ENCODE peak calls at places on chromosomes 13 and 19, in ten cellular contexts. X, E, J, F, P, T, A, C, V and L are unnamed samples. For H3K4me1, the result is how much of the 10 kb centered on the place peaks cover.

GRCh38 chr19:58305932-58306323 is 751 bp downstream of the ERVK3-1 start:
- DNase-seq in E (peak), X (no peak), A (no peak), V (no peak), J (no peak), C (no peak), F (no peak), P (no peak), T (peak), L (no peak)

GRCh38 chr19:48837586-48838191 is 1.4 kb upstream of the HSD17B14 start:
- DNase-seq in J (no peak), E (no peak), T (no peak), V (no peak), F (no peak), P (no peak), X (peak), C (peak), A (no peak), L (no peak)

GRCh38 chr19:41801682-41802317 is 5.4 kb downstream of the CEACAM3 start:
- DNase-seq in C (no peak), E (peak), X (peak), V (no peak), P (no peak), T (no peak), F (no peak), J (no peak), A (no peak), L (no peak)

GRCh38 chr19:30150626-30151025 is 208.6 kb downstream of the URI1 start:
- DNase-seq in P (no peak), V (no peak), F (no peak), T (no peak), X (no peak), A (no peak), E (no peak), C (no peak), J (no peak), L (no peak)

GRCh38 chr13:106238690-106239089 is 296.8 kb downstream of the EFNB2 start:
- DNase-seq in J (no peak), P (no peak), A (no peak), F (no peak), T (no peak), C (no peak), E (no peak), V (no peak), X (no peak), L (no peak)

GRCh38 chr13:111215081-111216047 is 100.3 kb downstream of the ARHGEF7 start:
- DNase-seq in E (no peak), V (no peak), T (no peak), J (no peak), C (peak), X (no peak), A (no peak), P (no peak), F (no peak), L (no peak)

GRCh38 chr13:111027481-111028439 is 87.3 kb upstream of the ARHGEF7 start:
- DNase-seq in X (no peak), P (no peak), C (no peak), J (no peak), A (no peak), V (no peak), T (no peak), E (no peak), F (no peak), L (no peak)

GRCh38 chr13:110331362-110331761 is 24.3 kb downstream of the COL4A2 start:
- DNase-seq in C (no peak), X (no peak), J (no peak), F (peak), T (no peak), E (no peak), P (no peak), A (no peak), V (no peak), L (no peak)

GRCh38 chr19:50794778-50795664 is 4.8 kb downstream of the ACP4 start:
- DNase-seq in A (no peak), C (peak), J (peak), V (no peak), X (peak), F (no peak), P (no peak), E (no peak), T (no peak), L (no peak)

GRCh38 chr19:13098291-13099072 is 4.2 kb downstream of the LYL1 start:
- DNase-seq in C (peak), E (peak), X (peak), P (no peak), J (no peak), V (peak), A (no peak), T (peak), F (peak), L (no peak)

GRCh38 chr13:73933795-73934194 is 200.4 kb downstream of the KLF12 start:
- DNase-seq in C (no peak), A (no peak), P (no peak), F (no peak), X (no peak), J (no peak), V (no peak), T (no peak), E (no peak), L (no peak)

GRCh38 chr13:25169951-25170553 is 2.0 kb downstream of the AMER2 start:
- DNase-seq in T (no peak), F (no peak), J (no peak), A (no peak), E (no peak), P (no peak), V (no peak), C (no peak), X (no peak), L (no peak)

GRCh38 chr19:45391346-45391745 is 13.5 kb downstream of the PPP1R13L start:
- DNase-seq in V (no peak), P (no peak), J (peak), T (no peak), E (no peak), F (peak), C (peak), X (peak), A (no peak), L (no peak)

GRCh38 chr13:67574320-67575233 is 344.4 kb upstream of the PCDH9 start:
- DNase-seq in E (no peak), X (no peak), V (no peak), F (no peak), J (no peak), P (no peak), A (no peak), C (no peak), T (no peak), L (no peak)

GRCh38 chr13:101398920-101399319 is 17.4 kb downstream of the NALCN start:
- DNase-seq in X (no peak), T (no peak), P (no peak), J (no peak), F (peak), E (no peak), C (no peak), A (no peak), V (no peak), L (no peak)

GRCh38 chr19:28504139-28504538 is 708.8 kb downstream of the UQCRFS1 start:
- DNase-seq in T (no peak), X (no peak), A (no peak), F (no peak), C (no peak), E (no peak), V (no peak), J (no peak), P (no peak), L (no peak)

GRCh38 chr19:55358943-55359908 is 3.8 kb downstream of the GARIN5B start:
- DNase-seq in T (no peak), C (no peak), J (no peak), P (no peak), E (no peak), F (no peak), A (no peak), V (no peak), X (no peak), L (no peak)

GRCh38 chr19:50720921-50721291 is 1.3 kb upstream of the SHANK1 start:
- DNase-seq in C (no peak), E (no peak), A (no peak), F (no peak), V (no peak), P (no peak), J (peak), X (peak), T (no peak), L (no peak)

GRCh38 chr13:92719868-92720267 is 506.7 kb upstream of the GPC6 start:
- DNase-seq in T (no peak), E (no peak), P (no peak), A (no peak), X (no peak), C (peak), J (no peak), V (no peak), F (no peak), L (no peak)

GRCh38 chr13:33206425-33206824 is 79.1 kb downstream of the STARD13 start:
- DNase-seq in P (no peak), E (no peak), C (no peak), T (no peak), V (no peak), A (no peak), F (no peak), X (no peak), J (no peak), L (no peak)

GRCh38 chr19:4553775-4554174 is 5.7 kb downstream of the SEMA6B start:
- DNase-seq in X (no peak), J (no peak), P (no peak), T (no peak), C (no peak), F (no peak), E (no peak), V (no peak), A (no peak), L (no peak)

GRCh38 chr13:112984954-112985802 is 16.2 kb downstream of the MCF2L start:
- DNase-seq in C (no peak), J (no peak), A (no peak), P (no peak), T (no peak), F (no peak), V (no peak), X (no peak), E (peak), L (no peak)

GRCh38 chr13:110696776-110697175 is 9.1 kb downstream of the CARS2 start:
- DNase-seq in X (no peak), V (no peak), F (no peak), J (no peak), A (no peak), C (no peak), P (peak), E (no peak), T (no peak), L (no peak)

GRCh38 chr19:3508771-3509535 is 2.8 kb downstream of the FZR1 start:
- DNase-seq in A (no peak), P (no peak), T (no peak), C (no peak), X (no peak), E (no peak), J (no peak), F (no peak), V (no peak), L (no peak)

GRCh38 chr19:44725684-44726083 is 22.8 kb upstream of the BCL3 start:
- DNase-seq in A (no peak), P (no peak), C (no peak), J (no peak), E (peak), X (no peak), T (no peak), V (no peak), F (no peak), L (no peak)

GRCh38 chr13:34849406-34849805 is 92.7 kb upstream of the NBEA start:
- DNase-seq in V (no peak), T (no peak), F (no peak), A (no peak), J (no peak), E (no peak), X (no peak), C (no peak), P (no peak), L (no peak)

GRCh38 chr13:112032186-112032835 is 34.6 kb upstream of the SOX1 start:
- DNase-seq in P (no peak), A (no peak), F (no peak), V (no peak), T (no peak), X (no peak), C (no peak), J (no peak), E (no peak), L (no peak)

GRCh38 chr19:3479819-3480215 is 508 bp downstream of the SMIM24 start:
- DNase-seq in J (peak), F (no peak), P (no peak), C (peak), E (peak), V (no peak), T (peak), A (no peak), X (peak), L (no peak)

GRCh38 chr19:48806818-48807589 is 3.8 kb downstream of the BCAT2 start:
- DNase-seq in A (no peak), E (peak), P (no peak), X (peak), J (peak), C (peak), V (no peak), T (no peak), F (peak), L (no peak)

GRCh38 chr13:114296902-114297301 is 15.5 kb downstream of the UPF3A start:
- DNase-seq in C (no peak), F (no peak), P (no peak), A (no peak), T (no peak), X (no peak), E (no peak), V (no peak), J (no peak), L (no peak)

GRCh38 chr19:43524922-43525835 is 1.8 kb downstream of the ETHE1 start:
- DNase-seq in P (no peak), C (peak), E (peak), V (peak), F (peak), J (peak), X (no peak), T (peak), A (no peak), L (peak)

GRCh38 chr13:64276232-64276631 is 2860.6 kb upstream of the PCDH20 start:
- DNase-seq in F (no peak), X (no peak), T (no peak), J (no peak), E (no peak), P (no peak), A (no peak), V (no peak), C (no peak), L (no peak)

GRCh38 chr19:45087531-45087930 is 5.4 kb upstream of the PPP1R37 start:
- DNase-seq in J (no peak), E (no peak), A (no peak), V (no peak), C (no peak), X (no peak), P (no peak), T (peak), F (no peak), L (no peak)

GRCh38 chr13:56861472-56861871 is 279.2 kb upstream of the PRR20A start:
- DNase-seq in X (no peak), V (no peak), T (no peak), P (no peak), J (no peak), A (no peak), C (no peak), E (no peak), F (peak), L (no peak)

GRCh38 chr13:74056829-74057564 is 77.2 kb downstream of the KLF12 start:
- DNase-seq in A (peak), E (no peak), V (peak), C (peak), T (no peak), J (no peak), P (no peak), X (peak), F (no peak), L (no peak)

GRCh38 chr19:18290250-18291018 is 9.0 kb upstream of the JUND start:
- DNase-seq in V (peak), F (peak), C (no peak), T (peak), X (no peak), E (peak), P (peak), J (no peak), A (no peak), L (no peak)
- H3K4me1 ChIP-seq in V (under half), F (under half), C (half or more), T (half or more), X (under half), E (under half), P (half or more), J (under half), A (under half), L (under half)

GRCh38 chr19:37957176-37957575 is 50.2 kb downstream of the SIPA1L3 start:
- DNase-seq in X (no peak), P (no peak), V (no peak), J (no peak), F (no peak), T (no peak), E (no peak), A (no peak), C (no peak), L (no peak)
- H3K4me1 ChIP-seq in X (under half), P (under half), V (under half), J (under half), F (under half), T (under half), E (under half), A (under half), C (under half), L (under half)

GRCh38 chr13:99085846-99086148 is 107.9 kb upstream of the DOCK9 start:
- DNase-seq in J (no peak), T (no peak), A (no peak), F (no peak), E (no peak), C (no peak), X (no peak), V (no peak), P (no peak), L (no peak)
- H3K4me1 ChIP-seq in J (under half), T (half or more), A (under half), F (under half), E (under half), C (under half), X (under half), V (under half), P (under half), L (under half)

GRCh38 chr19:46725859-46726393 is 9.0 kb upstream of the PRKD2 start:
- DNase-seq in T (no peak), P (no peak), A (no peak), V (no peak), E (no peak), J (no peak), F (no peak), X (no peak), C (no peak), L (no peak)
- H3K4me1 ChIP-seq in T (under half), P (under half), A (under half), V (under half), E (under half), J (under half), F (under half), X (under half), C (under half), L (under half)

GRCh38 chr19:11164879-11165406 is 9.4 kb upstream of the SPC24 start:
- DNase-seq in F (peak), E (peak), V (peak), P (peak), X (no peak), T (no peak), A (peak), C (no peak), J (no peak), L (peak)

GRCh38 chr19:11159598-11160001 is 4.0 kb upstream of the SPC24 start:
- DNase-seq in A (no peak), X (no peak), J (no peak), C (no peak), V (peak), P (peak), E (no peak), T (no peak), F (peak), L (no peak)

GRCh38 chr19:11164278-11164677 is 8.7 kb upstream of the SPC24 start:
- DNase-seq in T (no peak), A (no peak), X (no peak), V (no peak), P (no peak), E (no peak), J (no peak), C (no peak), F (no peak), L (no peak)

GRCh38 chr19:11155373-11156120 is at the start of gene SPC24:
- DNase-seq in F (peak), P (peak), J (peak), C (peak), V (peak), T (peak), X (peak), A (peak), E (peak), L (peak)

GRCh38 chr19:11160119-11160768 is 4.7 kb upstream of the SPC24 start:
- DNase-seq in V (peak), E (no peak), A (no peak), T (no peak), F (peak), X (no peak), P (no peak), J (no peak), C (no peak), L (no peak)
- H3K4me1 ChIP-seq in V (under half), E (under half), A (under half), T (under half), F (under half), X (under half), P (under half), J (under half), C (under half), L (under half)

GRCh38 chr13:40974460-40975407 is 44.4 kb downstream of the ELF1 start:
- DNase-seq in X (peak), P (no peak), A (no peak), T (peak), F (peak), C (peak), J (peak), E (peak), V (no peak), L (no peak)
- H3K4me1 ChIP-seq in X (half or more), P (half or more), A (half or more), T (half or more), F (under half), C (under half), J (under half), E (half or more), V (under half), L (under half)

GRCh38 chr19:5956728-5957127 is 21.2 kb downstream of the RANBP3 start:
- DNase-seq in J (no peak), C (no peak), E (no peak), T (no peak), X (no peak), V (no peak), P (no peak), A (no peak), F (no peak), L (no peak)
- H3K4me1 ChIP-seq in J (under half), C (half or more), E (half or more), T (half or more), X (half or more), V (under half), P (half or more), A (half or more), F (half or more), L (under half)

GRCh38 chr13:41590643-41591042 is 133.3 kb downstream of the RGCC start:
- DNase-seq in E (no peak), J (no peak), C (no peak), P (no peak), A (no peak), X (no peak), F (no peak), T (no peak), V (no peak), L (no peak)

GRCh38 chr13:41588899-41589298 is 131.5 kb downstream of the RGCC start:
- DNase-seq in J (peak), F (peak), C (peak), A (no peak), E (no peak), T (no peak), V (no peak), P (no peak), X (no peak), L (no peak)

GRCh38 chr13:41590122-41590521 is 132.8 kb downstream of the RGCC start:
- DNase-seq in A (no peak), X (no peak), J (peak), P (no peak), F (no peak), T (no peak), V (no peak), C (no peak), E (no peak), L (no peak)

GRCh38 chr13:41587490-41587889 is 130.1 kb downstream of the RGCC start:
- DNase-seq in A (no peak), F (no peak), V (no peak), X (peak), E (no peak), C (peak), T (peak), J (peak), P (no peak), L (no peak)

GRCh38 chr13:41589434-41589833 is 132.1 kb downstream of the RGCC start:
- DNase-seq in J (no peak), V (no peak), X (no peak), A (no peak), F (no peak), E (no peak), T (no peak), C (no peak), P (no peak), L (no peak)
- H3K4me1 ChIP-seq in J (under half), V (under half), X (under half), A (under half), F (under half), E (under half), T (under half), C (under half), P (under half), L (under half)